ENCODE peak calls at places on chromosomes 11 and 22, in ten cellular contexts. Z, Q, C, M, G, E, H, A, X and Y are unnamed samples.

GRCh38 chr11:47244664-47245350 is 3.8 kb downstream of the ACP2 start:
- DNase-seq in Z (no peak), Q (no peak), C (no peak), M (no peak), G (no peak), E (no peak), H (no peak), A (no peak), X (no peak), Y (no peak)

GRCh38 chr11:47533690-47534135 is 19.2 kb downstream of the CELF1 start:
- DNase-seq in Z (no peak), Q (no peak), C (no peak), M (no peak), G (peak), E (no peak), H (no peak), A (peak), X (no peak), Y (peak)

GRCh38 chr11:130675456-130675855 is 227.0 kb downstream of the ADAMTS15 start:
- DNase-seq in Z (no peak), Q (peak), C (no peak), M (peak), G (peak), E (peak), H (peak), A (peak), X (no peak), Y (peak)

GRCh38 chr11:859394-860131 is 16.9 kb downstream of the TSPAN4 start:
- DNase-seq in Z (no peak), Q (peak), C (peak), M (peak), G (peak), E (peak), H (no peak), A (peak), X (no peak), Y (peak)

GRCh38 chr11:134363161-134363560 is 31.4 kb downstream of the GLB1L2 start:
- DNase-seq in Z (no peak), Q (no peak), C (no peak), M (peak), G (no peak), E (no peak), H (no peak), A (no peak), X (no peak), Y (peak)

GRCh38 chr11:36034572-36035331 is 90.9 kb downstream of the LDLRAD3 start:
- DNase-seq in Z (no peak), Q (no peak), C (no peak), M (no peak), G (peak), E (no peak), H (no peak), A (peak), X (no peak), Y (peak)

GRCh38 chr22:22616636-22617035 is 27.8 kb upstream of the GGTLC2 start:
- DNase-seq in Z (no peak), Q (no peak), C (no peak), M (no peak), G (no peak), E (no peak), H (no peak), A (no peak), X (no peak), Y (no peak)

GRCh38 chr11:130420478-130421198 is 7.8 kb downstream of the ADAMTS8 start:
- DNase-seq in Z (no peak), Q (no peak), C (peak), M (peak), G (peak), E (no peak), H (no peak), A (peak), X (no peak), Y (no peak)

GRCh38 chr11:105004021-105004420 is 18.9 kb downstream of the CASP5 start:
- DNase-seq in Z (no peak), Q (no peak), C (no peak), M (no peak), G (peak), E (no peak), H (no peak), A (no peak), X (no peak), Y (no peak)

GRCh38 chr22:30754971-30755759 is 60.5 kb downstream of the OSBP2 start:
- DNase-seq in Z (peak), Q (peak), C (peak), M (peak), G (peak), E (peak), H (no peak), A (peak), X (peak), Y (peak)

GRCh38 chr11:45964911-45965389 is 42.5 kb downstream of the LARGE2 start:
- DNase-seq in Z (peak), Q (peak), C (peak), M (peak), G (peak), E (peak), H (peak), A (peak), X (peak), Y (peak)

GRCh38 chr11:93652161-93652597 is 9.3 kb upstream of the CEP295 start:
- DNase-seq in Z (peak), Q (peak), C (no peak), M (peak), G (peak), E (peak), H (no peak), A (peak), X (peak), Y (no peak)

GRCh38 chr11:11731311-11732083 is 109.7 kb upstream of the GALNT18 start:
- DNase-seq in Z (no peak), Q (no peak), C (no peak), M (no peak), G (peak), E (no peak), H (no peak), A (peak), X (no peak), Y (no peak)

GRCh38 chr11:123461164-123461563 is 31.1 kb downstream of the GRAMD1B start:
- DNase-seq in Z (no peak), Q (peak), C (no peak), M (peak), G (no peak), E (peak), H (no peak), A (no peak), X (no peak), Y (peak)

GRCh38 chr11:100152751-100153150 is 534.3 kb upstream of the ARHGAP42 start:
- DNase-seq in Z (no peak), Q (no peak), C (no peak), M (no peak), G (no peak), E (no peak), H (no peak), A (no peak), X (no peak), Y (no peak)

DNA sequence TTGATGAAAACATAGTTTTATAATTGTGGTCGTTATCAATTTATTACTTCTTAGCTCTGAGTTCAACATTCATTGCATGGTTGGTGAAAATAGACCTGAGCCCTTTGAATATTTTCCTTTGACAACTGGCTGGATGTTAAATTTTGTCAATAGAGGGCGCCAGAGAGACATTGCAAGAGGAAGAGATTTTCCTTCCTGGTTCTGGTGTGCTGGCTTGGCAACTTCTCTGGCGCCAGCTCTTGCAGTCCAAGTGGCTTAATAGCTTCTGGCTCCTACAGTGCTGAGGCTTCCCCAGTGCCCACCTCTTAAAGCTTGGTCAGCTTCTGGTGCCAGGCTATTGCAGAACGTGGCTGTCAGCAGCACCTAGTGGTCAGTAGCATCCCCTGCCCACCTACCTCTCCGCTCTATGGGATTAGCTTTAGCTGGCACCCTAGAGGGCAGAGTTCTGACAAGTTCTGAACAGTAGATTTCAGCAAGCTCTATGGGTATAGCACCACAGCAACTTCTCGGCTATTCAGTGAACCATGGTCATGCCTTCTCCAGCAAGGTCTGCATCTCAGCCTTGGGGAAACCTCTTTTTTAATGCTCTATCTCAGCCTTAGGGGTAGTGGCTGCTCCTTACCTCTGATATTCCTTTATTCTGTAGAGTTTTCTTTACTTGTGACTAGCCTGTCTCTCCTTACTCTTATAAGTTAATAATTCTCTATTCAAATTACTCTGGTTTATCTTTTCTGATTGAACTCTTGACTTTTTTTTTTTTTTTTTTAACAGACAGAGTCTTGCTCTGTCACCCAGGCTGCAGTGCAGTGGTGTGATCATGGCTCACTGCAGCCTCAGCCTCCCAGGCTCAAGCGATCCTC is 59.4 kb downstream of the ACER3 start:
- DNase-seq in Z (peak), Q (peak), C (peak), M (peak), G (peak), E (peak), H (peak), A (peak), X (peak), Y (peak)
- H3K4me3 ChIP-seq in Z (no peak), Q (no peak), C (no peak), M (no peak), G (no peak), E (no peak), H (no peak), A (no peak), X (no peak), Y (no peak)

GRCh38 chr22:36364255-36365019 is 23.3 kb downstream of the MYH9 start:
- DNase-seq in Z (no peak), Q (no peak), C (no peak), M (no peak), G (no peak), E (no peak), H (no peak), A (no peak), X (no peak), Y (peak)
- H3K4me3 ChIP-seq in Z (no peak), Q (no peak), C (no peak), M (no peak), G (no peak), E (no peak), H (no peak), A (no peak), X (no peak), Y (peak)

GRCh38 chr11:67421421-67422031 is 6.0 kb downstream of the CARNS1 start:
- DNase-seq in Z (no peak), Q (no peak), C (no peak), M (no peak), G (no peak), E (no peak), H (no peak), A (no peak), X (no peak), Y (no peak)
- H3K4me3 ChIP-seq in Z (no peak), Q (peak), C (peak), M (no peak), G (peak), E (peak), H (no peak), A (no peak), X (peak), Y (peak)

GRCh38 chr22:46674906-46675305 is 54.7 kb downstream of the GRAMD4 start:
- DNase-seq in Z (no peak), Q (no peak), C (no peak), M (no peak), G (no peak), E (no peak), H (no peak), A (no peak), X (no peak), Y (no peak)
- H3K4me3 ChIP-seq in Z (no peak), Q (no peak), C (no peak), M (no peak), G (no peak), E (peak), H (no peak), A (no peak), X (no peak), Y (no peak)

GRCh38 chr11:71184421-71185210 is 67.8 kb downstream of the SHANK2 start:
- DNase-seq in Z (no peak), Q (no peak), C (no peak), M (peak), G (no peak), E (no peak), H (no peak), A (no peak), X (no peak), Y (peak)
- H3K4me3 ChIP-seq in Z (no peak), Q (no peak), C (no peak), M (no peak), G (no peak), E (no peak), H (no peak), A (no peak), X (no peak), Y (no peak)

GRCh38 chr11:118608268-118609214 is 1.1 kb downstream of the PHLDB1 start:
- DNase-seq in Z (peak), Q (peak), C (peak), M (peak), G (peak), E (peak), H (no peak), A (peak), X (peak), Y (peak)

GRCh38 chr11:118612378-118612777 is 5.0 kb downstream of the PHLDB1 start:
- DNase-seq in Z (peak), Q (no peak), C (no peak), M (peak), G (peak), E (peak), H (no peak), A (peak), X (no peak), Y (no peak)

GRCh38 chr11:118610220-118610772 is 2.9 kb downstream of the PHLDB1 start:
- DNase-seq in Z (no peak), Q (no peak), C (peak), M (peak), G (no peak), E (peak), H (no peak), A (no peak), X (no peak), Y (no peak)

GRCh38 chr11:118609380-118610219 is 2.2 kb downstream of the PHLDB1 start:
- DNase-seq in Z (peak), Q (no peak), C (peak), M (peak), G (peak), E (no peak), H (no peak), A (peak), X (no peak), Y (no peak)

DNA sequence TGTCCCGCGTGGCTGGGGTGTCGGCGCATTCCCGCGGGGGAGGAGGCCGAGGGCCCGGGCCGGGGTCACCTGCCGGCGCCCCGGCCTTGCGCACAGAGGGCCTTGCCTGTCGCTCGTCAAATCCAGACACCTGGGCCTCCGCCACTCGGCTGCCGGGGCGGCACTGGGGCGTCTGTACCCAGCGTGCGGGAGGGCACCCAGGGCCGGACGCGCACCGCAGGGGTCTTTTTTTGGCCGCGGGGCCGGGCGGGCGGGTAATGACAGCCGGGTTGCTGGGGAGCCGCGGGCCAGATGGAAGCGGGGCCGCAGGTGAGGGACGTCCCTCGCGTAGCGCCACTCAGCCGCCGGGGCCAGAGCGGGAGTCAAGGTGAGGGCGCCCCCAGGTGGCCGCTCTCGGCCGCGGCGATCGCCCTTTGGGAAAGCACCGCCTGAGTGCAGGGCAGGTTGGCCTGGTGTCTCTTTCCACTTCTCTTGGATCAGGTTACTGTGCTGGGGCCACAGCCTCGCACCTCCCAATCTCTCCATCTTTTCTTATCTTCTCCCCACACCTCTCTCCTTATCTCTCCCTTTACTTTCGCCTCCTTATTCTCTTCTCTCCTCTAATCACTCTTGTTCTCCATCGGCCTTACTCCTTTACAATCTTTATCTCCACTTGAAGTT is 3.5 kb downstream of the PHLDB1 start:
- DNase-seq in Z (peak), Q (peak), C (peak), M (peak), G (peak), E (peak), H (peak), A (peak), X (peak), Y (peak)
- H3K4me3 ChIP-seq in Z (no peak), Q (peak), C (peak), M (peak), G (peak), E (peak), H (peak), A (peak), X (no peak), Y (peak)